ENCODE peak calls at places on chromosomes 4 and X, in four cellular contexts. U, D, E and X are unnamed samples. For H3K36me3, the result is how much of the 10 kb centered on the place peaks cover.

GRCh38 chr4:103934178-103934789 is 214.5 kb upstream of the TACR3 start:
- DNase-seq in E (peak), D (peak), U (peak), X (peak)

GRCh38 chr4:184352891-184353290 is 121.5 kb downstream of the IRF2 start:
- DNase-seq in D (no peak), E (no peak), U (no peak), X (no peak)

GRCh38 chr4:174401471-174402130 is 117.9 kb downstream of the CEP44 start:
- DNase-seq in D (peak), E (peak), U (no peak), X (no peak)

GRCh38 chr4:15882675-15883086 is 55.9 kb downstream of the FGFBP1 start:
- DNase-seq in U (peak), E (peak), D (peak), X (peak)

GRCh38 chr4:119050501-119051090 is 85.0 kb upstream of the MYOZ2 start:
- DNase-seq in D (no peak), U (no peak), E (no peak), X (no peak)

GRCh38 chr4:156790866-156791265 is 180.7 kb downstream of the PDGFC start:
- DNase-seq in E (peak), U (no peak), D (no peak), X (no peak)

GRCh38 chr4:163492951-163493504 is 1.5 kb upstream of the TMA16 start:
- DNase-seq in D (no peak), E (peak), U (no peak), X (peak)

GRCh38 chrX:148878371-148878770 is 378.0 kb downstream of the AFF2 start:
- DNase-seq in E (peak), D (peak), U (no peak), X (no peak)

GRCh38 chrX:40325161-40325560 is 227.4 kb upstream of the BCOR start:
- DNase-seq in U (no peak), D (no peak), E (no peak), X (no peak)

DNA sequence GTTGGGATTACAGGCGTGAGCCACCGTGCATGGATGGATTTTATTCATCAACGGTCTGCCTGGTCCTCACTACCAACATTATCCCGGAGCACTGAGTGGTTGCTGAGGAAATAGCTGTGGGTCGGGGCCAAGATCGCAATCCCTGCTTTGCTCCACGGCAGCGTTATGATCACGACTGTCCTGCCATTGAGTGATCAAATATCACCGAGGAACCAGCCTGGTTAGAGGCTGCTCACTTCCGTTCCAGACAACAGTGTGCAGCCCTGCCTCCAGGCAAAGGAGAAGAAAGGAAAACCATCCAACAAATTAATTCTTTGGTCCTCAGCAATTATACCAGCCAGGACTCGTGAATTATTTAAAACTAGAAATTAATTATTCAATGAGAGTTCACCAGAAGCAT is 70.6 kb upstream of the TBL1X start:
- DNase-seq in U (no peak), E (no peak), D (no peak), X (no peak)
- H3K36me3 ChIP-seq in U (under half), E (under half), D (under half), X (under half)

GRCh38 chr4:961651-962230 is 11.6 kb downstream of the DGKQ start:
- DNase-seq in D (no peak), U (no peak), E (no peak), X (no peak)
- H3K36me3 ChIP-seq in D (under half), U (under half), E (under half), X (half or more)

GRCh38 chr4:1901127-1901526 is 29.9 kb downstream of the NSD2 start:
- DNase-seq in E (no peak), U (no peak), D (no peak), X (no peak)
- H3K36me3 ChIP-seq in E (under half), U (under half), D (under half), X (half or more)

GRCh38 chrX:151699746-151700145 is 4.5 kb downstream of the PRRG3 start:
- DNase-seq in E (no peak), D (no peak), U (no peak), X (no peak)

GRCh38 chrX:151697537-151697936 is 2.3 kb downstream of the PRRG3 start:
- DNase-seq in U (no peak), E (no peak), D (no peak), X (no peak)

GRCh38 chrX:151700581-151700980 is 5.3 kb downstream of the PRRG3 start:
- DNase-seq in U (no peak), E (no peak), D (no peak), X (no peak)

GRCh38 chrX:151701071-151701470 is 5.8 kb downstream of the PRRG3 start:
- DNase-seq in U (no peak), E (no peak), D (no peak), X (no peak)

GRCh38 chrX:151698485-151698884 is 3.2 kb downstream of the PRRG3 start:
- DNase-seq in E (no peak), D (no peak), U (no peak), X (no peak)
- H3K36me3 ChIP-seq in E (under half), D (under half), U (under half), X (under half)

GRCh38 chr4:886244-886643 is 45.9 kb downstream of the GAK start:
- DNase-seq in D (no peak), U (no peak), E (no peak), X (no peak)

GRCh38 chr4:885353-885752 is 46.8 kb downstream of the GAK start:
- DNase-seq in U (no peak), E (no peak), D (no peak), X (no peak)

GRCh38 chr4:888029-888428 is 44.1 kb downstream of the GAK start:
- DNase-seq in U (no peak), E (no peak), D (no peak), X (no peak)

GRCh38 chr4:889516-889915 is 42.6 kb downstream of the GAK start:
- DNase-seq in U (no peak), D (no peak), E (no peak), X (no peak)

GRCh38 chr4:887034-887763 is 44.9 kb downstream of the GAK start:
- DNase-seq in U (no peak), E (no peak), D (no peak), X (no peak)
- H3K36me3 ChIP-seq in U (under half), E (under half), D (under half), X (half or more)

GRCh38 chr4:113462286-113462685 is 299.3 kb downstream of the CAMK2D start:
- DNase-seq in U (no peak), D (no peak), E (no peak), X (no peak)
- H3K36me3 ChIP-seq in U (under half), D (under half), E (under half), X (under half)

GRCh38 chrX:3346436-3347329 is at the start of gene MXRA5:
- DNase-seq in E (peak), D (no peak), U (no peak), X (no peak)
- H3K36me3 ChIP-seq in E (under half), D (under half), U (under half), X (under half)

GRCh38 chr4:110400071-110400470 is 75.9 kb upstream of the ENPEP start:
- DNase-seq in E (no peak), D (no peak), U (no peak), X (no peak)
- H3K36me3 ChIP-seq in E (under half), D (under half), U (under half), X (under half)